ENCODE peak calls at places on chromosomes 1 and 21, in four cellular contexts. H is posterior vena cava, O is mucosa of gallbladder, Z is AML-193. K is an unnamed sample.

GRCh38 chr1:242754061-242754648 is 229.7 kb upstream of the PLD5 start:
- DNase-seq in H (no peak), O (no peak), Z (no peak), K (no peak)

GRCh38 chr1:170657275-170657853 is 6.6 kb upstream of the PRRX1 start:
- DNase-seq in H (no peak), O (no peak), Z (no peak), K (no peak)

GRCh38 chr1:222713091-222714012 is 988 bp downstream of the BROX start:
- DNase-seq in H (peak), O (peak), Z (peak), K (peak)

GRCh38 chr1:78688701-78689100 is 39.1 kb downstream of the IFI44 start:
- DNase-seq in H (no peak), O (no peak), Z (no peak), K (no peak)

GRCh38 chr1:78601068-78601467 is 19.2 kb upstream of the IFI44L start:
- DNase-seq in H (no peak), O (no peak), Z (no peak), K (no peak)

GRCh38 chr21:39854572-39854971 is 12.7 kb upstream of the PCP4 start:
- DNase-seq in H (no peak), O (no peak), Z (no peak), K (no peak)

GRCh38 chr1:50969611-50970507 is at the start of gene CDKN2C:
- DNase-seq in H (peak), O (peak), Z (peak), K (peak)

GRCh38 chr21:40938078-40938477 is 91.1 kb upstream of the DSCAM start:
- DNase-seq in H (no peak), O (no peak), Z (no peak), K (no peak)

GRCh38 chr21:38147391-38147790 is 109.4 kb upstream of the KCNJ15 start:
- DNase-seq in H (no peak), O (no peak), Z (no peak), K (no peak)

GRCh38 chr1:167198518-167199133 is 22.1 kb upstream of the POU2F1 start:
- DNase-seq in H (no peak), O (no peak), Z (no peak), K (no peak)

GRCh38 chr1:248786106-248786665 is 30.6 kb upstream of the LYPD8 start:
- DNase-seq in H (no peak), O (peak), Z (peak), K (no peak)

GRCh38 chr1:89149229-89149628 is 23.3 kb upstream of the GBP2 start:
- DNase-seq in H (no peak), O (peak), Z (no peak), K (peak)

GRCh38 chr1:53317651-53318539 is 10.0 kb downstream of the LRP8 start:
- DNase-seq in H (peak), O (no peak), Z (no peak), K (no peak)

GRCh38 chr1:160777486-160778089 is 18.4 kb upstream of the LY9 start:
- DNase-seq in H (no peak), O (peak), Z (peak), K (no peak)